ENCODE peak calls at places on chromosome 2, in six cellular contexts. N is EL; W is left lobe of liver; B is frontal cortex; O is stimulated activated CD4-positive, alpha-beta T cell treated with anti-CD3 and anti-CD28 coated beads, Interleukin-15, amount 100 ng/mL, for 48 hours; H is left cardiac atrium. K is an unnamed sample.

GRCh38 chr2:227447606-227448005 is 24.4 kb upstream of the AGFG1 start:
- DNase-seq in O (no peak), B (no peak), H (no peak), N (peak), W (no peak), K (peak)

GRCh38 chr2:156436477-156437085 is 402 bp downstream of the GPD2 start:
- DNase-seq in B (no peak), H (no peak), W (no peak), N (peak), O (no peak), K (peak)

GRCh38 chr2:236171213-236172201 is 3.3 kb upstream of the GBX2 start:
- DNase-seq in B (no peak), W (no peak), N (no peak), H (no peak), O (no peak), K (no peak)

GRCh38 chr2:20617892-20618467 is 32.9 kb downstream of the HS1BP3 start:
- DNase-seq in B (peak), H (peak), O (no peak), N (peak), W (peak), K (peak)

GRCh38 chr2:241188386-241189092 is at the start of gene ANO7:
- DNase-seq in O (no peak), N (no peak), H (no peak), B (no peak), W (no peak), K (no peak)

GRCh38 chr2:240459401-240460242 is 24.2 kb downstream of the GPC1 start:
- DNase-seq in B (no peak), H (peak), N (no peak), W (no peak), O (no peak), K (no peak)

GRCh38 chr2:54471221-54471711 is 15.1 kb downstream of the SPTBN1 start:
- DNase-seq in W (no peak), O (no peak), H (no peak), B (no peak), N (peak), K (peak)

GRCh38 chr2:195356026-195356425 is 301.0 kb upstream of the SLC39A10 start:
- DNase-seq in W (no peak), B (no peak), O (no peak), N (no peak), H (no peak), K (no peak)

GRCh38 chr2:199462167-199462976 is 4.6 kb upstream of the SATB2 start:
- DNase-seq in N (no peak), O (no peak), W (no peak), B (no peak), H (no peak), K (no peak)

GRCh38 chr2:83196225-83196624 is 1262.9 kb downstream of the SUCLG1 start:
- DNase-seq in N (peak), W (no peak), H (no peak), B (peak), O (no peak), K (peak)

GRCh38 chr2:224982226-224982625 is 60.0 kb downstream of the DOCK10 start:
- DNase-seq in B (peak), W (no peak), H (no peak), O (no peak), N (no peak), K (no peak)

GRCh38 chr2:196431957-196432356 is 207.6 kb upstream of the CCDC150 start:
- DNase-seq in W (no peak), B (no peak), O (no peak), N (peak), H (no peak), K (peak)

GRCh38 chr2:231920795-231921194 is 5.4 kb downstream of the NPPC start:
- DNase-seq in W (no peak), B (no peak), H (no peak), O (no peak), N (no peak), K (no peak)